ENCODE peak calls at places on chromosome 17, in seven cellular contexts. J is K562, S is aorta, T is Caco-2, A is sigmoid colon, Z is upper lobe of left lung, D is astrocyte. H is an unnamed sample. For H3K4me1 and H3K27me3, the result is how much of the 10 kb centered on the place peaks cover.

GRCh38 chr17:28896491-28896883 is 1.0 kb downstream of the FLOT2 start:
- DNase-seq in J (no peak), S (no peak), T (no peak), A (no peak), Z (no peak), D (no peak), H (peak)

GRCh38 chr17:68868708-68869107 is 86.5 kb downstream of the ABCA8 start:
- DNase-seq in J (no peak), S (no peak), T (no peak), A (no peak), Z (no peak), D (peak), H (no peak)

GRCh38 chr17:8421571-8421970 is 14.1 kb upstream of the NDEL1 start:
- DNase-seq in J (no peak), S (no peak), T (no peak), A (no peak), Z (no peak), D (no peak), H (no peak)

GRCh38 chr17:65485388-65486299 is 75.8 kb downstream of the AXIN2 start:
- DNase-seq in J (no peak), S (peak), T (no peak), A (peak), Z (peak), D (peak), H (no peak)

GRCh38 chr17:81287155-81287554 is 8.0 kb downstream of the SLC38A10 start:
- DNase-seq in J (no peak), S (no peak), T (no peak), A (no peak), Z (no peak), D (no peak), H (no peak)

GRCh38 chr17:76529224-76529642 is 8.3 kb downstream of the CYGB start:
- DNase-seq in J (no peak), S (peak), T (no peak), A (peak), Z (no peak), D (peak), H (no peak)

GRCh38 chr17:35127751-35128514 is 6.5 kb downstream of the FNDC8 start:
- DNase-seq in J (no peak), S (no peak), T (no peak), A (peak), Z (no peak), D (no peak), H (no peak)

GRCh38 chr17:9520649-9521435 is 54.8 kb downstream of the STX8 start:
- DNase-seq in J (no peak), S (no peak), T (no peak), A (no peak), Z (no peak), D (peak), H (no peak)

GRCh38 chr17:77887110-77887463 is 71.4 kb upstream of the TNRC6C start:
- DNase-seq in J (no peak), S (no peak), T (no peak), A (peak), Z (no peak), D (no peak), H (no peak)
- H3K4me1 ChIP-seq in J (under half), S (under half), T (under half), A (under half), Z (under half), D (under half), H (under half)

GRCh38 chr17:42880776-42881175 is 19.8 kb upstream of the G6PC1 start:
- DNase-seq in J (no peak), S (no peak), T (no peak), A (no peak), Z (no peak), D (no peak), H (no peak)
- H3K27me3 ChIP-seq in J (under half), S (under half), T (under half), A (under half), Z (under half), D (under half), H (under half)

DNA sequence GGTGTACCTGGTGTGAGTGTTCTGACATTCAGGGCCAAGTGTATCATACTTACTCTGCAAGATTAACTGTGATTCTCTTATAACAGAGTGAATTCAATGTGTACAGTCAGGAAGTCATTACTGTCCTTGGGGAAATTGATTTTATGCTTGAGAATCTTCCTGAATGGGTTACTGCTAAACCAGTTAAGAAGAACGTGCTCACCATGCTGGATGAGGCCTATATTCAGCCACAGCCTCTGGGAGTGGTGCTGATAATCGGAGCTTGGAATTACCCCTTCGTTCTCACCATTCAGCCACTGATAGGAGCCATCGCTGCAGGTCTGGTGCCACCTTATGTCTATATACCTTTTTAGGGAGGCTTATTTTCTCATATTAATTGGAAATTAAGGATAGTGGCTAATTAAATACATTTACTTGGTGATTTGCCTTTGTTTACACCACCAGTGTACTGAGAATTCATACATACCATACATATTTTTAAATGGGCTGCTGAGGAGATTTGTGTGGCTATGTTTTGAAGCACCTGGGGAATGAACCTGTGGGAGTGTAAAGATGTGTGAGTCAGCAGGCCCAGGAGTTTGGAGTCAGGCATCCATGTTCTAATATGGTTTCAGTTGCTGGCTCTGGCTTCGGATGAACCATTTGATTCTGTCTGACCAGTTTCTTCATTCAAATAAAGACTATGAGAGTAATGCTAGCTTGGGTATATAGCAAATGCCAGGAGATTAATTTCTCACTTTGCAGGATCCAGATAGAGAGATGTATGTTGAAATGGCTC is 3.1 kb downstream of the ALDH3A2 start:
- DNase-seq in J (no peak), S (no peak), T (no peak), A (no peak), Z (no peak), D (no peak), H (no peak)
- H3K4me3 ChIP-seq in J (no peak), S (peak), T (no peak), A (no peak), Z (no peak), D (no peak), H (no peak)

GRCh38 chr17:45230787-45231480 is 9.2 kb downstream of the FMNL1 start:
- DNase-seq in J (no peak), S (no peak), T (no peak), A (peak), Z (peak), D (no peak), H (no peak)
- H3K4me1 ChIP-seq in J (half or more), S (under half), T (under half), A (under half), Z (under half), D (under half), H (under half)

DNA sequence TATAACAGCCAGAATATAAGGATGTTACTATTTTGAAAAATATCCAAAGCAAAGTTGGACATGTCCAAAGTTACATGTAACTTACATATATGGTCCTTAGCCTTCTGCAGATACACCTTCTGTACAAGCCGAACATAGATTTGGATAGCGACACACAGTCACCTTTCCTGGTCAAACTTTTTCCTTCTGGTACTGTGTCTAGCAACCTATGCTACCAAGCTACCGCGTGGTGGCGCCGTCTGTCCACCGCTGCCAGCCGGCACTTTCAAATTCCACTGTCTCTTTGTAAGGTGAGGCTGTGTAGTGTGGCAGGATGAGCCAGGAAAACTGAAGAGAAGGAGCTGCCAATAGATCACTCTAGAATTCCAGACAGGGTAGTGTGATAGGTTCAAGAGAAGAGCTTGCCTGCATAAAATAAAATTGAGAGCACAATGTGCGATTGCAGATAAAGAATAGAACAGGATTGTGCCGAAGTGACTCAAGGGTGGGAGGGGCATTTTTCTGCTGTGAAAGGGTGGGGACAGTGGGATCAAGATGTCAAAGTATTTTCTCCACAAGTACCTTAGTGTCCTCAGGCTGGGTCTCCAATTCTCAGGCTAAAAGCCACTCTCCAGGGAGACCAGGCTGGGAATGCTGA is 366.9 kb downstream of the SLC39A11 start:
- DNase-seq in J (peak), S (no peak), T (peak), A (no peak), Z (peak), D (no peak), H (peak)
- H3K27me3 ChIP-seq in J (under half), S (under half), T (under half), A (under half), Z (under half), D (under half), H (under half)

GRCh38 chr17:21249911-21250703 is 3.1 kb downstream of the NATD1 start:
- DNase-seq in J (no peak), S (no peak), T (no peak), A (no peak), Z (no peak), D (no peak), H (no peak)
- H3K4me3 ChIP-seq in J (no peak), S (no peak), T (no peak), A (no peak), Z (no peak), D (no peak), H (no peak)

DNA sequence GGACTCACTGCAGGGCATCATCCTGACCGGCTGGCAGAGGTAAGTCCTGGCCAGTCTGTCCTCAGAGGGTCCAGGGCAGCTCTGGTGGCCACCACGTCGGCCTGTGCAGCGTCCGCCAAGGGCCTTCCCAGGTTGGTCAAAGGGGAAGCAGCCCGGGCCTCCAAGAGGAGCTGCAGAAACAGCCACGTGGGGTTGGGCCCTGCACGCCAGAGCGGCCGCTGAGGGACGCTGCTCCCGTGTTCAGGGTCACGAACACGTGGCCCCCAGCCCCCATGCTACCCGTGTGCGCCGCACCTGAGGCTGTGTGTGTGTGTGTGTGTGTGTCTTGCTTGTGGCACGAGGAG is 13.3 kb downstream of the CYBC1 start:
- DNase-seq in J (no peak), S (no peak), T (no peak), A (no peak), Z (no peak), D (no peak), H (no peak)
- H3K4me1 ChIP-seq in J (half or more), S (under half), T (under half), A (under half), Z (under half), D (under half), H (under half)

GRCh38 chr17:38577244-38577643 is 28.5 kb downstream of the SRCIN1 start:
- DNase-seq in J (no peak), S (no peak), T (no peak), A (no peak), Z (no peak), D (no peak), H (no peak)

GRCh38 chr17:38572292-38572664 is 33.5 kb downstream of the SRCIN1 start:
- DNase-seq in J (no peak), S (no peak), T (no peak), A (no peak), Z (peak), D (no peak), H (peak)

GRCh38 chr17:38572665-38573365 is 32.9 kb downstream of the SRCIN1 start:
- DNase-seq in J (peak), S (no peak), T (peak), A (no peak), Z (peak), D (no peak), H (peak)

GRCh38 chr17:38575781-38576180 is 30.0 kb downstream of the SRCIN1 start:
- DNase-seq in J (no peak), S (no peak), T (no peak), A (no peak), Z (no peak), D (peak), H (no peak)

DNA sequence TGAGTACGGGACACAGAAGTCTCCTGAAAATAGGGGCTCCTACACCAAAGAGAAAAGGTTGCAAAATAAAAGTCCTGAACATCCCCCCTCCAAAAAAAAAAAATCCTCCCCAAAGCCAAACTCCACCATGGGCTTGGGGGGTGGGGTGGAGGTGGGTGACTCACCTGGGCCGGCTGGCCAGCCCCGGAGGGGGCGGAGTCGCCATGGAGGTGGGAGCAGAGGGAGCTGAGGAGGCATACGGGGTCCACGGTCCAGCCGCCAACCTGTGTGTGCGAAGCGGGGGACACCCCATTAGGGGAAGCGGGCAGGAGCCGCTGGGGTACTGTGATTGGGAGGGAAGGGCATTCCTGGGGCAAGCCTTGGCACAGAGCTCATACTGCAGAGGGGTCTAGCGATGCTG is 31.0 kb downstream of the SRCIN1 start:
- DNase-seq in J (no peak), S (no peak), T (no peak), A (no peak), Z (peak), D (no peak), H (no peak)
- H3K27me3 ChIP-seq in J (half or more), S (under half), T (under half), A (under half), Z (under half), D (half or more), H (under half)

H was measured in HAP-1.